ENCODE peak calls at places on chromosomes 6 and 20, in six cellular contexts. U is activated B cell treated with CpG ODN at 0.5 μM for 24 hours, Q is memory B cell, A is caudate nucleus, Y is KBM-7, B is C1 segment of cervical spinal cord. J is an unnamed sample.

GRCh38 chr6:31880616-31881015 is 1.8 kb upstream of the SLC44A4 start:
- DNase-seq in U (no peak), Q (no peak), A (no peak), Y (no peak), B (no peak), J (no peak)

GRCh38 chr6:52595796-52596130 is 18.9 kb upstream of the TRAM2 start:
- DNase-seq in U (no peak), Q (no peak), A (no peak), Y (no peak), B (no peak), J (no peak)

GRCh38 chr6:90611543-90611864 is 24.6 kb upstream of the MAP3K7 start:
- DNase-seq in U (no peak), Q (no peak), A (no peak), Y (no peak), B (no peak), J (no peak)

GRCh38 chr20:3390759-3391500 is 16.5 kb downstream of the DNAAF9 start:
- DNase-seq in U (no peak), Q (no peak), A (no peak), Y (no peak), B (no peak), J (no peak)

GRCh38 chr20:62583424-62583920 is 58.8 kb upstream of the SLCO4A1 start:
- DNase-seq in U (no peak), Q (no peak), A (peak), Y (no peak), B (peak), J (peak)

GRCh38 chr6:71933881-71934280 is 47.5 kb downstream of the RIMS1 start:
- DNase-seq in U (no peak), Q (no peak), A (no peak), Y (no peak), B (no peak), J (no peak)

GRCh38 chr6:3876131-3876530 is 27.0 kb downstream of the FAM50B start:
- DNase-seq in U (no peak), Q (no peak), A (no peak), Y (no peak), B (no peak), J (no peak)

GRCh38 chr6:1627884-1628550 is 18.3 kb downstream of the FOXC1 start:
- DNase-seq in U (no peak), Q (no peak), A (no peak), Y (no peak), B (no peak), J (no peak)

GRCh38 chr20:607476-607875 is 2.6 kb downstream of the TCF15 start:
- DNase-seq in U (no peak), Q (no peak), A (no peak), Y (no peak), B (no peak), J (no peak)

GRCh38 chr6:14730654-14731053 is 515.2 kb upstream of the JARID2 start:
- DNase-seq in U (no peak), Q (no peak), A (no peak), Y (no peak), B (no peak), J (no peak)

GRCh38 chr6:43496370-43497128 is 13.6 kb downstream of the LRRC73 start:
- DNase-seq in U (no peak), Q (no peak), A (no peak), Y (no peak), B (peak), J (no peak)

GRCh38 chr6:32669893-32670292 is 3.4 kb upstream of the HLA-DQB1 start:
- DNase-seq in U (no peak), Q (no peak), A (no peak), Y (no peak), B (no peak), J (no peak)

GRCh38 chr6:160500639-160501038 is 152.5 kb downstream of the SLC22A3 start:
- DNase-seq in U (no peak), Q (no peak), A (no peak), Y (no peak), B (no peak), J (no peak)

GRCh38 chr6:166529571-166529970 is 56.9 kb downstream of the RAMACL start:
- DNase-seq in U (no peak), Q (no peak), A (no peak), Y (peak), B (no peak), J (no peak)

GRCh38 chr6:142821860-142822259 is 123.1 kb downstream of the HIVEP2 start:
- DNase-seq in U (no peak), Q (no peak), A (no peak), Y (no peak), B (peak), J (no peak)

GRCh38 chr6:67221226-67221625 is 1413.9 kb upstream of the ADGRB3 start:
- DNase-seq in U (no peak), Q (no peak), A (no peak), Y (no peak), B (no peak), J (no peak)